ENCODE peak calls at places on chromosomes 3 and 15, in four cellular contexts. One of them, this sample, is unnamed.

GRCh38 chr15:31236184-31237041 is 90.2 kb upstream of the KLF13 start:
- DNase-seq in right cardiac atrium: peak
- DNase-seq in MM.1S: peak
- DNase-seq in NCI-H187: no peak
- DNase-seq in this sample: no peak

GRCh38 chr3:184177331-184177731 is 2.7 kb downstream of the AP2M1 start:
- DNase-seq in NCI-H187: no peak
- DNase-seq in MM.1S: no peak
- DNase-seq in right cardiac atrium: peak
- DNase-seq in this sample: no peak

GRCh38 chr15:21261965-21262850 is 178.1 kb downstream of the POTEB3 start:
- DNase-seq in right cardiac atrium: peak
- DNase-seq in NCI-H187: no peak
- DNase-seq in MM.1S: peak
- DNase-seq in this sample: no peak

GRCh38 chr3:67030785-67031740 is 33.0 kb downstream of the KBTBD8 start:
- DNase-seq in right cardiac atrium: no peak
- DNase-seq in MM.1S: peak
- DNase-seq in NCI-H187: no peak
- DNase-seq in this sample: no peak

GRCh38 chr3:152835311-152836102 is 576 bp downstream of the P2RY1 start:
- DNase-seq in MM.1S: peak
- DNase-seq in NCI-H187: no peak
- DNase-seq in right cardiac atrium: peak
- DNase-seq in this sample: peak

GRCh38 chr3:40179016-40179415 is 130.5 kb upstream of the EIF1B start:
- DNase-seq in MM.1S: peak
- DNase-seq in right cardiac atrium: peak
- DNase-seq in NCI-H187: peak
- DNase-seq in this sample: peak

GRCh38 chr3:11477286-11477935 is 166.3 kb downstream of the VGLL4 start:
- DNase-seq in right cardiac atrium: no peak
- DNase-seq in MM.1S: no peak
- DNase-seq in NCI-H187: no peak
- DNase-seq in this sample: no peak

GRCh38 chr15:68528891-68529290 is 49.9 kb upstream of the CORO2B start:
- DNase-seq in NCI-H187: no peak
- DNase-seq in MM.1S: no peak
- DNase-seq in right cardiac atrium: no peak
- DNase-seq in this sample: no peak

GRCh38 chr15:66233487-66234415 is 19.8 kb downstream of the MEGF11 start:
- DNase-seq in right cardiac atrium: no peak
- DNase-seq in MM.1S: no peak
- DNase-seq in NCI-H187: no peak
- DNase-seq in this sample: no peak

GRCh38 chr15:70014860-70015490 is 82.7 kb downstream of the TLE3 start:
- DNase-seq in right cardiac atrium: no peak
- DNase-seq in NCI-H187: no peak
- DNase-seq in MM.1S: peak
- DNase-seq in this sample: peak

GRCh38 chr3:156483426-156483825 is 71.5 kb downstream of the SSR3 start:
- DNase-seq in NCI-H187: no peak
- DNase-seq in right cardiac atrium: no peak
- DNase-seq in MM.1S: peak
- DNase-seq in this sample: no peak

GRCh38 chr3:111472556-111472955 is 69.4 kb upstream of the CD96 start:
- DNase-seq in right cardiac atrium: no peak
- DNase-seq in NCI-H187: no peak
- DNase-seq in MM.1S: no peak
- DNase-seq in this sample: no peak

GRCh38 chr3:105862217-105862616 is 6.6 kb downstream of the CBLB start:
- DNase-seq in MM.1S: no peak
- DNase-seq in NCI-H187: no peak
- DNase-seq in right cardiac atrium: no peak
- DNase-seq in this sample: no peak

GRCh38 chr15:72358532-72359180 is 17.2 kb downstream of the HEXA start:
- DNase-seq in right cardiac atrium: peak
- DNase-seq in NCI-H187: no peak
- DNase-seq in MM.1S: no peak
- DNase-seq in this sample: no peak

GRCh38 chr3:194204793-194205065 is 68.8 kb downstream of the HES1 start:
- DNase-seq in MM.1S: peak
- DNase-seq in NCI-H187: no peak
- DNase-seq in right cardiac atrium: no peak
- DNase-seq in this sample: no peak

GRCh38 chr15:90178468-90179435 is 22.4 kb upstream of the SEMA4B start:
- DNase-seq in MM.1S: peak
- DNase-seq in right cardiac atrium: no peak
- DNase-seq in NCI-H187: no peak
- DNase-seq in this sample: no peak

GRCh38 chr15:60376677-60377095 is 21.1 kb downstream of the ANXA2 start:
- DNase-seq in MM.1S: no peak
- DNase-seq in right cardiac atrium: no peak
- DNase-seq in NCI-H187: peak
- DNase-seq in this sample: no peak

GRCh38 chr15:56244237-56244810 is 645 bp upstream of the RFX7 start:
- DNase-seq in NCI-H187: no peak
- DNase-seq in right cardiac atrium: peak
- DNase-seq in MM.1S: no peak
- DNase-seq in this sample: no peak

GRCh38 chr3:129343643-129344360 is 65.1 kb downstream of the HMCES start:
- DNase-seq in right cardiac atrium: peak
- DNase-seq in MM.1S: peak
- DNase-seq in NCI-H187: no peak
- DNase-seq in this sample: peak

GRCh38 chr15:28900041-28900891 is 14.5 kb downstream of the APBA2 start:
- DNase-seq in MM.1S: no peak
- DNase-seq in right cardiac atrium: no peak
- DNase-seq in NCI-H187: no peak
- DNase-seq in this sample: no peak

GRCh38 chr3:172330413-172330812 is 117.8 kb downstream of the GHSR start:
- DNase-seq in right cardiac atrium: no peak
- DNase-seq in NCI-H187: no peak
- DNase-seq in MM.1S: no peak
- DNase-seq in this sample: no peak

GRCh38 chr3:179149239-179149887 is 1.2 kb downstream of the PIK3CA start:
- DNase-seq in MM.1S: peak
- DNase-seq in NCI-H187: peak
- DNase-seq in right cardiac atrium: no peak
- DNase-seq in this sample: no peak

GRCh38 chr15:51155906-51156305 is 61.2 kb upstream of the TNFAIP8L3 start:
- DNase-seq in NCI-H187: no peak
- DNase-seq in MM.1S: no peak
- DNase-seq in right cardiac atrium: no peak
- DNase-seq in this sample: no peak

GRCh38 chr15:78325092-78325843 is 14.9 kb upstream of the CRABP1 start:
- DNase-seq in right cardiac atrium: no peak
- DNase-seq in MM.1S: no peak
- DNase-seq in NCI-H187: no peak
- DNase-seq in this sample: peak

GRCh38 chr3:99875925-99876781 is 58.5 kb downstream of the CMSS1 start:
- DNase-seq in right cardiac atrium: peak
- DNase-seq in NCI-H187: no peak
- DNase-seq in MM.1S: peak
- DNase-seq in this sample: peak

GRCh38 chr3:109224333-109224732 is 87.8 kb downstream of the C3orf85 start:
- DNase-seq in MM.1S: peak
- DNase-seq in right cardiac atrium: no peak
- DNase-seq in NCI-H187: no peak
- DNase-seq in this sample: no peak

GRCh38 chr3:61725851-61726333 is 164.5 kb downstream of the PTPRG start:
- DNase-seq in MM.1S: no peak
- DNase-seq in right cardiac atrium: no peak
- DNase-seq in NCI-H187: no peak
- DNase-seq in this sample: no peak

GRCh38 chr15:51077565-51078153 is 17.0 kb downstream of the TNFAIP8L3 start:
- DNase-seq in NCI-H187: no peak
- DNase-seq in right cardiac atrium: peak
- DNase-seq in MM.1S: peak
- DNase-seq in this sample: peak

GRCh38 chr3:127964053-127964452 is 49.0 kb downstream of the KBTBD12 start:
- DNase-seq in right cardiac atrium: peak
- DNase-seq in MM.1S: no peak
- DNase-seq in NCI-H187: peak
- DNase-seq in this sample: no peak

GRCh38 chr3:124201786-124202185 is 209.9 kb upstream of the ROPN1 start:
- DNase-seq in NCI-H187: no peak
- DNase-seq in right cardiac atrium: peak
- DNase-seq in MM.1S: no peak
- DNase-seq in this sample: peak

GRCh38 chr3:119350114-119350513 is 55.9 kb downstream of the ARHGAP31 start:
- DNase-seq in MM.1S: no peak
- DNase-seq in right cardiac atrium: peak
- DNase-seq in NCI-H187: no peak
- DNase-seq in this sample: peak

GRCh38 chr3:160885791-160886286 is 129.8 kb downstream of the PPM1L start:
- DNase-seq in MM.1S: peak
- DNase-seq in right cardiac atrium: peak
- DNase-seq in NCI-H187: peak
- DNase-seq in this sample: peak

GRCh38 chr15:64191971-64192830 is 29.4 kb upstream of the PPIB start:
- DNase-seq in MM.1S: no peak
- DNase-seq in NCI-H187: no peak
- DNase-seq in right cardiac atrium: no peak
- DNase-seq in this sample: no peak

GRCh38 chr3:126959921-126960603 is 22.9 kb upstream of the PLXNA1 start:
- DNase-seq in right cardiac atrium: peak
- DNase-seq in MM.1S: no peak
- DNase-seq in NCI-H187: no peak
- DNase-seq in this sample: peak

GRCh38 chr3:101867521-101867920 is 18.2 kb downstream of the NFKBIZ start:
- DNase-seq in NCI-H187: no peak
- DNase-seq in MM.1S: no peak
- DNase-seq in right cardiac atrium: no peak
- DNase-seq in this sample: no peak

This sample was measured in retina.